ENCODE peak calls at places on chromosome 21, in four cellular contexts. One of them, this sample, is unnamed.

GRCh38 chr21:39189857-39190604 is 6.8 kb upstream of the PSMG1 start:
- DNase-seq in GM12891: no peak
- DNase-seq in GM12878: no peak
- DNase-seq in K562: no peak
- DNase-seq in this sample: no peak

GRCh38 chr21:21165063-21165645 is 166.9 kb downstream of the NCAM2 start:
- DNase-seq in GM12891: no peak
- DNase-seq in K562: no peak
- DNase-seq in GM12878: no peak
- DNase-seq in this sample: no peak

GRCh38 chr21:34690041-34690792 is 21.4 kb downstream of the CLIC6 start:
- DNase-seq in K562: no peak
- DNase-seq in GM12891: no peak
- DNase-seq in GM12878: no peak
- DNase-seq in this sample: no peak

GRCh38 chr21:16908087-16908486 is 604.8 kb upstream of the CXADR start:
- DNase-seq in GM12891: no peak
- DNase-seq in K562: no peak
- DNase-seq in GM12878: no peak
- DNase-seq in this sample: no peak

GRCh38 chr21:25862596-25862995 is 127.8 kb downstream of the GABPA start:
- DNase-seq in GM12891: no peak
- DNase-seq in GM12878: no peak
- DNase-seq in K562: peak
- DNase-seq in this sample: no peak

GRCh38 chr21:34501716-34502115 is 10.3 kb downstream of the KCNE1 start:
- DNase-seq in GM12878: no peak
- DNase-seq in GM12891: no peak
- DNase-seq in K562: no peak
- DNase-seq in this sample: no peak

GRCh38 chr21:34642211-34643075 is 26.4 kb upstream of the CLIC6 start:
- DNase-seq in GM12891: peak
- DNase-seq in GM12878: peak
- DNase-seq in K562: no peak
- DNase-seq in this sample: no peak

GRCh38 chr21:35565204-35565611 is 495.1 kb downstream of the SETD4 start:
- DNase-seq in GM12891: no peak
- DNase-seq in GM12878: no peak
- DNase-seq in K562: peak
- DNase-seq in this sample: no peak

GRCh38 chr21:42079939-42080787 is 9.0 kb downstream of the UMODL1 start:
- DNase-seq in GM12891: no peak
- DNase-seq in GM12878: no peak
- DNase-seq in K562: no peak
- DNase-seq in this sample: no peak

GRCh38 chr21:31201548-31201947 is 142.5 kb downstream of the TIAM1 start:
- DNase-seq in K562: no peak
- DNase-seq in GM12878: peak
- DNase-seq in GM12891: no peak
- DNase-seq in this sample: peak

GRCh38 chr21:31335957-31336738 is 7.9 kb downstream of the TIAM1 start:
- DNase-seq in K562: no peak
- DNase-seq in GM12891: no peak
- DNase-seq in GM12878: no peak
- DNase-seq in this sample: no peak

GRCh38 chr21:35303085-35303484 is 254.0 kb upstream of the RUNX1 start:
- DNase-seq in GM12878: no peak
- DNase-seq in K562: no peak
- DNase-seq in GM12891: no peak
- DNase-seq in this sample: no peak

GRCh38 chr21:18499761-18500376 is 96.3 kb upstream of the TMPRSS15 start:
- DNase-seq in K562: peak
- DNase-seq in GM12878: no peak
- DNase-seq in GM12891: no peak
- DNase-seq in this sample: peak

GRCh38 chr21:15788847-15789548 is 59.2 kb downstream of the USP25 start:
- DNase-seq in K562: no peak
- DNase-seq in GM12878: no peak
- DNase-seq in GM12891: no peak
- DNase-seq in this sample: no peak

GRCh38 chr21:35430260-35430659 is 381.2 kb upstream of the RUNX1 start:
- DNase-seq in GM12878: no peak
- DNase-seq in GM12891: no peak
- DNase-seq in K562: no peak
- DNase-seq in this sample: no peak

GRCh38 chr21:42044871-42045495 is 26.1 kb upstream of the UMODL1 start:
- DNase-seq in GM12878: no peak
- DNase-seq in GM12891: no peak
- DNase-seq in K562: no peak
- DNase-seq in this sample: no peak

GRCh38 chr21:42474043-42474831 is 21.8 kb downstream of the RSPH1 start:
- DNase-seq in GM12878: no peak
- DNase-seq in K562: no peak
- DNase-seq in GM12891: no peak
- DNase-seq in this sample: no peak

GRCh38 chr21:17590443-17590842 is 22.3 kb downstream of the BTG3 start:
- DNase-seq in GM12878: no peak
- DNase-seq in GM12891: no peak
- DNase-seq in K562: no peak
- DNase-seq in this sample: no peak

GRCh38 chr21:36702622-36702968 is 3.7 kb downstream of the SIM2 start:
- DNase-seq in GM12878: no peak
- DNase-seq in K562: no peak
- DNase-seq in GM12891: no peak
- DNase-seq in this sample: no peak

GRCh38 chr21:39218082-39218409 is 34.8 kb upstream of the PSMG1 start:
- DNase-seq in K562: no peak
- DNase-seq in GM12878: no peak
- DNase-seq in GM12891: no peak
- DNase-seq in this sample: no peak

GRCh38 chr21:27796106-27796505 is 829.2 kb upstream of the ADAMTS5 start:
- DNase-seq in K562: no peak
- DNase-seq in GM12878: no peak
- DNase-seq in GM12891: no peak
- DNase-seq in this sample: no peak

GRCh38 chr21:28776251-28776650 is 216.4 kb downstream of the LTN1 start:
- DNase-seq in GM12891: no peak
- DNase-seq in GM12878: no peak
- DNase-seq in K562: no peak
- DNase-seq in this sample: no peak

GRCh38 chr21:14866859-14867560 is 197.8 kb downstream of the NRIP1 start:
- DNase-seq in GM12891: no peak
- DNase-seq in K562: no peak
- DNase-seq in GM12878: no peak
- DNase-seq in this sample: no peak

GRCh38 chr21:35034203-35034926 is 14.7 kb downstream of the RUNX1 start:
- DNase-seq in GM12878: no peak
- DNase-seq in GM12891: no peak
- DNase-seq in K562: no peak
- DNase-seq in this sample: no peak

GRCh38 chr21:35748683-35749314 is 311.5 kb downstream of the SETD4 start:
- DNase-seq in GM12891: no peak
- DNase-seq in GM12878: no peak
- DNase-seq in K562: no peak
- DNase-seq in this sample: no peak

GRCh38 chr21:35995522-35996088 is 64.7 kb downstream of the SETD4 start:
- DNase-seq in GM12891: no peak
- DNase-seq in K562: no peak
- DNase-seq in GM12878: no peak
- DNase-seq in this sample: no peak

GRCh38 chr21:31656199-31657095 is 3.0 kb upstream of the SOD1 start:
- DNase-seq in GM12891: no peak
- DNase-seq in GM12878: no peak
- DNase-seq in K562: no peak
- DNase-seq in this sample: no peak

GRCh38 chr21:42636535-42636914 is 16.9 kb upstream of the PDE9A start:
- DNase-seq in K562: no peak
- DNase-seq in GM12891: no peak
- DNase-seq in GM12878: no peak
- DNase-seq in this sample: no peak

GRCh38 chr21:14962217-14962616 is 102.6 kb downstream of the NRIP1 start:
- DNase-seq in K562: no peak
- DNase-seq in GM12878: no peak
- DNase-seq in GM12891: no peak
- DNase-seq in this sample: no peak

GRCh38 chr21:36396314-36396713 is 11.1 kb downstream of the CHAF1B start:
- DNase-seq in GM12878: no peak
- DNase-seq in GM12891: no peak
- DNase-seq in K562: no peak
- DNase-seq in this sample: no peak

GRCh38 chr21:42851812-42852665 is 27.3 kb downstream of the WDR4 start:
- DNase-seq in GM12878: no peak
- DNase-seq in K562: no peak
- DNase-seq in GM12891: no peak
- DNase-seq in this sample: no peak

DNA sequence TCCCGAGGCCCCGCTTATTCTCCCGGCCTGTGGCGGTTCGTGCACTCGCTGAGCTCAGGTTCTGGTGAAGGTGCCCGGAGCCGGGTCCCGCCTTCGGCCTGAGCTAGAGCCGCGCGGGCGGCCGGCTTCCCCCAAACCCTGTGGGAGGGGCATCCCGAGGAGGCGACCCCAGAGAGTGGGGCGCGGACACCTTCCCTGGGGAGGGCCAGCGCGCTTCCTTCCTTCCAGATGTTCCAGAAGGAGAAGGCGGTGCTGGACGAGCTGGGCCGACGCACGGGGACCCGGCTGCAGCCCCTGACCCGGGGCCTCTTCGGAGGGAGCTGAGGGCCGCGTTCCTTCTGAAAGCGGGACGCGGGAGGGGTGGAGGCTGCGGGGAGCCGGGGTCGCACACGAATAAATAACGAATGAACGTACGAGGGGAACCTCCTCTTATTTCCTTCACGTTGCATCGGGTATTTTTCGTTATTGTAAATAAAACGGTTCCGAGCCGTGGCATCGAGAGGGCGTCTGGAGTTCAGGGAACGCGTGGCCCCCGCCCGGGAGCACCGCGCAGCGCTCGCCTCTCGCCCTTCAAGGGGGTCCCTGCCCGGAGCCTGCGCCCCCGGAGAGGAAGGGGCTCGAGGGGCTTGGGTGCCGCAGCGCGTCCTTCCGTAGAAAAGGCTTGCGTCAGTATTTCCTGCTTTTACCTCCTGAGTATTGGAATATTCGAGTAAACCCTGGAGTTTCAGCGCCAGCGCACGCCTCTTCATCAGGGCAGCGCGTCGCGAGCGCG is 11.4 kb downstream of the YBEY start:
- DNase-seq in GM12878: no peak
- DNase-seq in K562: no peak
- DNase-seq in GM12891: no peak
- DNase-seq in this sample: no peak
- TF ChIP-seq SPI1 in GM12878: no peak
- TF ChIP-seq SPI1 in K562: no peak
- TF ChIP-seq SPI1 in GM12891: no peak
- TF ChIP-seq SPI1 in this sample: no peak

GRCh38 chr21:37848721-37849490 is 67.4 kb downstream of the KCNJ6 start:
- DNase-seq in GM12891: no peak
- DNase-seq in GM12878: no peak
- DNase-seq in K562: no peak
- DNase-seq in this sample: no peak
- TF ChIP-seq SPI1 in GM12891: no peak
- TF ChIP-seq SPI1 in GM12878: no peak
- TF ChIP-seq SPI1 in K562: no peak
- TF ChIP-seq SPI1 in this sample: no peak

GRCh38 chr21:43880111-43880985 is 15.3 kb downstream of the AGPAT3 start:
- DNase-seq in K562: no peak
- DNase-seq in GM12878: no peak
- DNase-seq in GM12891: no peak
- DNase-seq in this sample: no peak

GRCh38 chr21:43879348-43880110 is 14.5 kb downstream of the AGPAT3 start:
- DNase-seq in GM12891: no peak
- DNase-seq in K562: no peak
- DNase-seq in GM12878: no peak
- DNase-seq in this sample: no peak

GRCh38 chr21:43881918-43882317 is 16.9 kb downstream of the AGPAT3 start:
- DNase-seq in GM12878: no peak
- DNase-seq in K562: no peak
- DNase-seq in GM12891: no peak
- DNase-seq in this sample: no peak

GRCh38 chr21:43882952-43883492 is 18.0 kb downstream of the AGPAT3 start:
- DNase-seq in GM12878: no peak
- DNase-seq in GM12891: no peak
- DNase-seq in K562: no peak
- DNase-seq in this sample: no peak

DNA sequence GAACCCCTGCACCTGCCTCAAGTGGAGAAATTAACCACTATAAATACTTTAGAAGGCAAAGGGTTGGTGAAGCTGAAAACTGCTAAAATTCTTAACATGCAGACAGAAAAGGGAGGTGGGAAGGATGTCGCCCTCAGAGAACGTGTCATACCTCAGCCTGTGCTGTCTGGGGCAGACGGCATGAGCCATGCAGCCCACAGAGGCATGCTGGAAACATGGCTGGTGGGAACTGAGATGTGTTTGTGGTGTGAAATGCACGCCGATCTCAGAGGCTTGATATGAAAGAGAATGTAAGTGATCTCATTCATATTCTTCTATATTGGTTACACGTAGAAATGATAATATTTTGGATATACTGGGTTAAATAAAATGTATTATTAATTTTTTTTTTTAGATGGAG is 16.3 kb downstream of the AGPAT3 start:
- DNase-seq in GM12891: no peak
- DNase-seq in GM12878: no peak
- DNase-seq in K562: no peak
- DNase-seq in this sample: no peak
- TF ChIP-seq SPI1 in GM12891: peak
- TF ChIP-seq SPI1 in GM12878: peak
- TF ChIP-seq SPI1 in K562: no peak
- TF ChIP-seq SPI1 in this sample: no peak

GRCh38 chr21:40689816-40690215 is 157.1 kb downstream of the DSCAM start:
- DNase-seq in GM12878: no peak
- DNase-seq in K562: no peak
- DNase-seq in GM12891: no peak
- DNase-seq in this sample: no peak

GRCh38 chr21:40687625-40688024 is 159.3 kb downstream of the DSCAM start:
- DNase-seq in GM12878: no peak
- DNase-seq in K562: no peak
- DNase-seq in GM12891: no peak
- DNase-seq in this sample: no peak

GRCh38 chr21:40688106-40688850 is 158.7 kb downstream of the DSCAM start:
- DNase-seq in K562: no peak
- DNase-seq in GM12878: no peak
- DNase-seq in GM12891: no peak
- DNase-seq in this sample: no peak

GRCh38 chr21:40686526-40686925 is 160.4 kb downstream of the DSCAM start:
- DNase-seq in K562: no peak
- DNase-seq in GM12878: no peak
- DNase-seq in GM12891: no peak
- DNase-seq in this sample: no peak

DNA sequence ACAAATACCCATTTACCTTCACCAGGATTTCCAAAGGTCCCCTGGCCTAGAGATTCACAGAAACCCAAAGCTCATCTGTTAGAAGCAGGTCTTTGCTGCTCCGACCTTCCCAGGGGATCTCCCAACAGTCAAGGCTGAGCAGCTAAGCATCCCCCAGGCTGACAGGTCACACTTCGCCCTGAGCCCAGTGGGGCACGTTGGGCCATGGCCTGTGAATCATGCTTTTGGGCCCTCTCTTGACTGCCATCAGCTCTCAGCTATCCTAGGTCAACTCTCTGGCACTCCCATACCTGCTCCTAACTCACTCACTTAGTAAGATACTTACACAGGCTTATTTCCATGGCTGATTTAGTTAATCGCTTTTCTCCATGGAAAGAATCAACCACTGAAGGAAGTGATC is 157.7 kb downstream of the DSCAM start:
- DNase-seq in K562: no peak
- DNase-seq in GM12878: no peak
- DNase-seq in GM12891: no peak
- DNase-seq in this sample: no peak
- TF ChIP-seq SPI1 in K562: no peak
- TF ChIP-seq SPI1 in GM12878: no peak
- TF ChIP-seq SPI1 in GM12891: no peak
- TF ChIP-seq SPI1 in this sample: no peak